ENCODE peak calls at places on chromosomes 12 and 14, in eight cellular contexts. R is suprapubic skin, I is cardiac muscle cell, V is IMR-90, K is GM23338, Q is AG10803, C is left ventricle myocardium inferior, M is body of pancreas. N is an unnamed sample.

GRCh38 chr12:126338031-126338441 is 1272.8 kb downstream of the AACS start:
- DNase-seq in R (no peak), I (no peak), V (no peak), K (no peak), Q (peak), C (no peak), M (no peak), N (no peak)

GRCh38 chr12:15597125-15597830 is 191.9 kb downstream of the EPS8 start:
- DNase-seq in R (no peak), I (no peak), V (no peak), K (no peak), Q (no peak), C (no peak), M (no peak), N (no peak)

GRCh38 chr14:71454513-71455332 is 477.5 kb upstream of the RGS6 start:
- DNase-seq in R (no peak), I (no peak), V (no peak), K (no peak), Q (no peak), C (no peak), M (no peak), N (no peak)

GRCh38 chr12:57584050-57584449 is 6.9 kb upstream of the PIP4K2C start:
- DNase-seq in R (no peak), I (no peak), V (no peak), K (no peak), Q (no peak), C (no peak), M (no peak), N (no peak)

GRCh38 chr12:72295101-72295500 is 22.9 kb downstream of the TRHDE start:
- DNase-seq in R (no peak), I (no peak), V (peak), K (no peak), Q (no peak), C (no peak), M (no peak), N (no peak)

GRCh38 chr14:100028990-100029677 is 36.1 kb upstream of the EVL start:
- DNase-seq in R (no peak), I (no peak), V (peak), K (peak), Q (peak), C (no peak), M (no peak), N (no peak)

GRCh38 chr12:75684678-75685620 is 173.5 kb upstream of the KRR1 start:
- DNase-seq in R (no peak), I (peak), V (peak), K (no peak), Q (peak), C (no peak), M (no peak), N (no peak)

GRCh38 chr14:31505411-31505810 is 17.6 kb upstream of the GPR33 start:
- DNase-seq in R (no peak), I (peak), V (peak), K (no peak), Q (peak), C (no peak), M (no peak), N (no peak)

GRCh38 chr12:79690606-79691298 is at the start of gene PAWR:
- DNase-seq in R (peak), I (peak), V (peak), K (peak), Q (peak), C (peak), M (peak), N (peak)

GRCh38 chr14:89359477-89360222 is 57.4 kb downstream of the FOXN3 start:
- DNase-seq in R (no peak), I (no peak), V (no peak), K (no peak), Q (no peak), C (no peak), M (no peak), N (no peak)

GRCh38 chr12:630656-631632 is 32.3 kb downstream of the NINJ2 start:
- DNase-seq in R (peak), I (no peak), V (no peak), K (peak), Q (no peak), C (peak), M (peak), N (peak)

GRCh38 chr14:30709201-30709600 is 87.1 kb downstream of the SCFD1 start:
- DNase-seq in R (no peak), I (no peak), V (no peak), K (no peak), Q (no peak), C (no peak), M (no peak), N (no peak)

GRCh38 chr12:94329366-94329765 is 130.3 kb downstream of the CEP83 start:
- DNase-seq in R (no peak), I (peak), V (no peak), K (no peak), Q (no peak), C (no peak), M (no peak), N (no peak)

GRCh38 chr12:101792046-101792931 is 38.5 kb downstream of the GNPTAB start:
- DNase-seq in R (no peak), I (no peak), V (no peak), K (peak), Q (no peak), C (no peak), M (no peak), N (no peak)

GRCh38 chr14:54737132-54737711 is 165.4 kb downstream of the GCH1 start:
- DNase-seq in R (no peak), I (peak), V (peak), K (no peak), Q (peak), C (no peak), M (no peak), N (no peak)

GRCh38 chr14:96166475-96167223 is 38.0 kb upstream of the BDKRB2 start:
- DNase-seq in R (peak), I (peak), V (peak), K (no peak), Q (peak), C (no peak), M (no peak), N (no peak)

GRCh38 chr12:27844427-27845090 is 64.5 kb upstream of the MANSC4 start:
- DNase-seq in R (no peak), I (peak), V (peak), K (no peak), Q (no peak), C (no peak), M (peak), N (no peak)

GRCh38 chr12:22899184-22899583 is 274.2 kb downstream of the ETNK1 start:
- DNase-seq in R (no peak), I (no peak), V (no peak), K (peak), Q (no peak), C (no peak), M (no peak), N (no peak)

GRCh38 chr12:10098762-10099161 is at the start of gene CLEC1A:
- DNase-seq in R (no peak), I (no peak), V (no peak), K (peak), Q (peak), C (peak), M (no peak), N (no peak)

DNA sequence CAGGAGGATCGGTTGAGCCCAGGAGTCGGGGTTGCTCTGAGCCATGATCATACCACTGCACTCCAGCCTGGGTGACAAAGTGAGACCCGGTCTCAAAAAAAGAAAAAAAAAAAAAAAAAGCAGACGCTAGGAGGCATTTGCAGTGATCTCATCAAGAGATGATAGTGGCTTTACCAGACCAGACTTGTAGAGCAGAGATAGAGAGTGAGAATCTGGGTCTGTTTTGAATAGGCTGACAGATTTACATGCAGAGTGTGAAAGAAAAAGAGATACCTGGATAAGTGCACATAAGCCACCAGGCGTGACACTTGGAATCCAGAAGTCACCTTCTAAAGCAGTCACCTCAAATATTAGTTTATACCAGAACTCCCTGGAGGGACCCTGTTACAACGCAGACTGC is 21.1 kb upstream of the FLRT2 start:
- DNase-seq in R (no peak), I (no peak), V (no peak), K (no peak), Q (no peak), C (no peak), M (no peak), N (no peak)
- H3K4me3 ChIP-seq in R (no peak), I (no peak), V (no peak), K (no peak), Q (no peak), C (no peak), M (no peak), N (no peak)

GRCh38 chr14:60753264-60754126 is 18.9 kb downstream of the MNAT1 start:
- DNase-seq in R (no peak), I (peak), V (peak), K (no peak), Q (peak), C (no peak), M (peak), N (no peak)
- H3K4me3 ChIP-seq in R (no peak), I (no peak), V (no peak), K (no peak), Q (no peak), C (no peak), M (no peak), N (no peak)

DNA sequence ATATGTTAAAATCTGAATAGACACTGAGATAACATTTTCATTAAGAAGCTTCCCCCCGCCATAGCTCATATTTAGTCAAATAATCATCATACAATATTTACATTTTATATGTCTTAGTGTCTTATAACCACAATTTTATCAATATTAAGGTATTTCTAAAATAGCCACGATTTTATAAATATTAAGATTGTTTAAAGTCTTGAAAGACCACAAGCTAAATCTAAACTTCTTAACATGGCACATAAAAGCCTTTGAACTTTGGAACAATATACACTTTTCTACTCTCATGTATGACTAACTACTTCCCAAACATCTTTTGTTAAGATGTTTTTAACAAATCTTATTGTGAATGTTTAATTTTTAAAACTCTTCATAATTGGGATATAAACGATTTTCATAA is 6.5 kb downstream of the USP44 start:
- DNase-seq in R (no peak), I (no peak), V (peak), K (no peak), Q (no peak), C (no peak), M (no peak), N (no peak)
- H3K4me3 ChIP-seq in R (no peak), I (no peak), V (no peak), K (peak), Q (no peak), C (no peak), M (no peak), N (no peak)

GRCh38 chr12:111429760-111430417 is 24.2 kb downstream of the SH2B3 start:
- DNase-seq in R (no peak), I (no peak), V (no peak), K (no peak), Q (no peak), C (no peak), M (no peak), N (no peak)
- H3K4me3 ChIP-seq in R (peak), I (no peak), V (no peak), K (no peak), Q (no peak), C (peak), M (no peak), N (peak)